ENCODE peak calls at places on chromosomes 7 and 10, in five cellular contexts. Q is endothelial cell, M is adrenal gland, R is HFF-Myc, Y is epithelial cell of esophagus. T is an unnamed sample.

GRCh38 chr10:1366277-1366676 is 310.1 kb downstream of the WDR37 start:
- DNase-seq in Q (no peak), M (no peak), R (no peak), Y (no peak), T (no peak)

GRCh38 chr10:102419561-102420442 is 834 bp upstream of the FBXL15 start:
- DNase-seq in Q (peak; percentile 77), M (no peak), R (no peak), Y (no peak), T (peak; percentile 40)

GRCh38 chr10:36188054-36188453 is 546.0 kb upstream of the FZD8 start:
- DNase-seq in Q (no peak), M (no peak), R (no peak), Y (no peak), T (no peak)

GRCh38 chr7:66735850-66736249 is 4.7 kb upstream of the RABGEF1 start:
- DNase-seq in Q (no peak), M (no peak), R (no peak), Y (no peak), T (no peak)

GRCh38 chr7:149422914-149423285 is 38.0 kb downstream of the ZNF777 start:
- DNase-seq in Q (peak; percentile 18), M (peak; percentile 62), R (no peak), Y (no peak), T (peak; percentile 29)

GRCh38 chr7:55093674-55094073 is 74.9 kb downstream of the EGFR start:
- DNase-seq in Q (no peak), M (no peak), R (no peak), Y (no peak), T (no peak)

GRCh38 chr7:73669316-73669715 is 1.7 kb downstream of the VPS37D start:
- DNase-seq in Q (no peak), M (no peak), R (no peak), Y (no peak), T (no peak)

GRCh38 chr7:78203042-78203720 is 404.6 kb downstream of the PHTF2 start:
- DNase-seq in Q (no peak), M (no peak), R (no peak), Y (no peak), T (no peak)

GRCh38 chr7:33760146-33760545 is 145.2 kb upstream of the BMPER start:
- DNase-seq in Q (no peak), M (no peak), R (no peak), Y (no peak), T (no peak)

GRCh38 chr10:103281753-103282152 is 4.8 kb downstream of the INA start:
- DNase-seq in Q (peak; percentile 37), M (no peak), R (no peak), Y (no peak), T (no peak)

GRCh38 chr7:40866601-40867000 is 731.8 kb downstream of the SUGCT start:
- DNase-seq in Q (no peak), M (no peak), R (no peak), Y (no peak), T (no peak)

GRCh38 chr7:31336202-31337035 is 4.1 kb downstream of the NEUROD6 start:
- DNase-seq in Q (peak; percentile 58), M (no peak), R (no peak), Y (no peak), T (no peak)

GRCh38 chr7:1079546-1079945 is 8.4 kb upstream of the GPER1 start:
- DNase-seq in Q (no peak), M (no peak), R (no peak), Y (no peak), T (no peak)

GRCh38 chr7:20113423-20114027 is 103.7 kb downstream of the MACC1 start:
- DNase-seq in Q (no peak), M (no peak), R (no peak), Y (no peak), T (no peak)

GRCh38 chr10:93541402-93542357 is 24.8 kb upstream of the FFAR4 start:
- DNase-seq in Q (peak; percentile 72), M (peak; percentile 38), R (no peak), Y (peak; percentile 53), T (peak; percentile 42)

GRCh38 chr10:131649609-131650008 is 251.2 kb upstream of the PPP2R2D start:
- DNase-seq in Q (no peak), M (no peak), R (no peak), Y (no peak), T (no peak)

GRCh38 chr7:22694597-22695207 is 32.3 kb upstream of the IL6 start:
- DNase-seq in Q (no peak), M (no peak), R (no peak), Y (no peak), T (no peak)

GRCh38 chr10:51860257-51860656 is 160.9 kb upstream of the CSTF2T start:
- DNase-seq in Q (no peak), M (peak; percentile 66), R (no peak), Y (peak; percentile 51), T (no peak)

GRCh38 chr7:85510287-85510686 is 323.4 kb upstream of the SEMA3D start:
- DNase-seq in Q (no peak), M (no peak), R (no peak), Y (no peak), T (no peak)

DNA sequence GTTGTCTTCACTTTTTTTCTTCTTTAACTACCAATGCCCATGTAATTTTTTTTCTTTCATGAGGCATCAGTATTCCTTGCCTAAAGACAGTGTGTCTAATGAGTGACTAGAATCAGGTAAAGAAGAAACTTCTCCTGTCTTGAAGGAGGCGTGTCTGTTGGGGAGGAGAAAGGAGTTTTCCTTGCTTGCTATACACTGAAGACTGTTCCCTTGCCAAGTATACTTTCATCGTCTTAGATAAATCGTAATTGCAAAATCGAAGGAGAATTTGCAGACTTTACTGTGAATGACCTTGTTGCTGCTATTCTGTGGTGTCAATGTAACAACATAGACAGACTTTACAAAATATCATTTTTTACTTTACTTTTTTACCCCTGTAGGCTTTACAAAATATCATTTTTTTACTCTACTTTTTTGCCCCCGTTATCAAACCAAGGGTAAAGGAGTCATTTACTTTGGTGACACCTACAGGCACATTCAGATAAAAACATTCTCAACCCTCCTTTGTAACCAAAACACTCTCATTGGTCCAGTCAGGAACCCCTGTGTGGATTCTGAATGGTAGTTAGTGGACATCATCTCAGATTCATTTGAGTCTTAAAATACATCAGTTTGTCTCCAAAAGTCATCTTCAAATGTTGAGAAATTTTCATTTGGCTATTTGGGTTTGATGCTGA is 232.4 kb downstream of the AHR start:
- DNase-seq in Q (no peak), M (no peak), R (no peak), Y (peak; percentile 24), T (no peak)
- TF ChIP-seq CTCF in Q (peak; percentile 15), M (peak; percentile 40), R (no peak), Y (peak; percentile 45), T (no peak)

DNA sequence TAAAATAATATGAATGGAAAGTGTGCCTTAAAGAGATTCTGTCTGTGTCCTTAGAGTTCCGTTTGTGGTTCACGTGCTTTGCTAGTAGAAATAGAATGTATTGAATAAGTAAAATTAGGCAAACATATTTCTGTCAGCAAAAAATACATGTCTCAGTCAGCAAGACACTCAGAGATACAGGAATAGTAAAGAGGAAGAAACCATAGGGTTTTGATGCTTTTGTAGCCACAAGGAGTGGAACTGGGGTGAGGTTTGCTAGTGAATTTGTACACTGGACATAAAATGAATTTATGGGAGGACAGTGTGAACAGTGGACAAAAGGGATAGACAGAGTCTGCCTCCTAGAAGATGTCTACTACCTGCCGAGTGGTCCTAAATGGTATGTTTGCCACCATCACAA is 289.2 kb upstream of the NRP1 start:
- DNase-seq in Q (no peak), M (no peak), R (no peak), Y (no peak), T (no peak)
- TF ChIP-seq CTCF in Q (no peak), M (no peak), R (no peak), Y (no peak), T (no peak)

GRCh38 chr7:141071260-141071854 is 2.5 kb upstream of the TMEM178B start:
- DNase-seq in Q (peak; percentile 43), M (peak; percentile 59), R (no peak), Y (peak; percentile 7), T (peak; percentile 80)
- TF ChIP-seq CTCF in Q (no peak), M (peak; percentile 19), R (no peak), Y (peak; percentile 18), T (peak; percentile 39)

DNA sequence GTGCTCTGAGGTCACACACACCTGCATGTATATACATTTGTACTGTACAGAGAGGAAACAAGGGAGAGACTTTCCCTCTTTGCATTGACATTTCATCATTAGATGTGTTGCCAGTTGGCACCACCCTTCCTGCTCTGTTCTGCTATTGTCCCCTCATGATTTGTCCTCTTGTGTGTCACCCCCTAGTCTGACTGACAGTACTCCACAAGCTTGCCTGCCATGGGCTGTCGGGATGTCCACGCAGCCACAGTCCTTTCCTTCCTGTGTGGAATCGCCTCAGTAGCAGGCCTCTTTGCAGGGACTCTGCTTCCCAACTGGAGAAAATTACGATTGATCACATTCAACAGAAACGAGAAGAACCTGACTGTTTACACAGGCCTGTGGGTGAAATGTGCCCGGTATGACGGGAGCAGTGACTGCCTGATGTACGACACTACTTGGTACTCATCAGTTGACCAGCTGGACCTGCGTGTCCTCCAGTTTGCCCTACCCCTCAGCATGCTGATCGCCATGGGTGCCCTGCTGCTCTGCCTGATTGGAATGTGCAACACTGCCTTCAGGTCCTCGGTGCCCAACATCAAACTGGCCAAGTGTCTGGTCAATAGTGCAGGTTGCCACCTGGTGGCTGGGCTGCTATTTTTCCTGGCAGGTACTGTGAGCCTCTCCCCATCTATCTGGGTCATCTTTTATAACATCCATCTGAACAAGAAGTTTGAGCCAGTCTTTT is 9.4 kb downstream of the CLDN12 start:
- DNase-seq in Q (peak; percentile 22), M (peak; percentile 31), R (no peak), Y (peak; percentile 41), T (peak; percentile 7)
- TF ChIP-seq CTCF in Q (peak; percentile 27), M (peak; percentile 24), R (peak; percentile 6), Y (peak; percentile 38), T (no peak)

GRCh38 chr10:122288917-122289316 is 17.8 kb downstream of the BTBD16 start:
- DNase-seq in Q (no peak), M (no peak), R (no peak), Y (no peak), T (no peak)
- TF ChIP-seq CTCF in Q (no peak), M (no peak), R (no peak), Y (no peak), T (no peak)

GRCh38 chr7:134254311-134254710 is 62.4 kb downstream of the SLC35B4 start:
- DNase-seq in Q (no peak), M (no peak), R (no peak), Y (peak; percentile 46), T (no peak)
- TF ChIP-seq CTCF in Q (no peak), M (no peak), R (peak; percentile 31), Y (peak; percentile 51), T (no peak)

T was measured in thyroid gland.